ENCODE peak calls at places on chromosome 20, in six cellular contexts. G is neural progenitor cell; C is tibial artery; N is breast epithelium; E is CD8-positive, alpha-beta T cell; Q is cardiac muscle cell. B is an unnamed sample. For H3K36me3 and H3K4me1, the result is how much of the 10 kb centered on the place peaks cover.

GRCh38 chr20:45919536-45919933 is 7.6 kb upstream of the PLTP start:
- DNase-seq in G (no peak), C (peak), N (peak), E (no peak), Q (peak), B (peak)

GRCh38 chr20:44496976-44497375 is 21.3 kb downstream of the TTPAL start:
- DNase-seq in G (peak), C (no peak), N (no peak), E (no peak), Q (no peak), B (no peak)

GRCh38 chr20:60970601-60971000 is 281.5 kb upstream of the CDH4 start:
- DNase-seq in G (no peak), C (no peak), N (no peak), E (no peak), Q (no peak), B (no peak)

GRCh38 chr20:24160563-24161355 is 172.2 kb upstream of the GGTLC1 start:
- DNase-seq in G (peak), C (peak), N (no peak), E (no peak), Q (peak), B (peak)

GRCh38 chr20:41249371-41249770 is 68.2 kb downstream of the ZHX3 start:
- DNase-seq in G (peak), C (peak), N (no peak), E (no peak), Q (peak), B (peak)

GRCh38 chr20:23884771-23885162 is 5.2 kb upstream of the CST5 start:
- DNase-seq in G (no peak), C (no peak), N (no peak), E (no peak), Q (no peak), B (no peak)

GRCh38 chr20:24066075-24066700 is 77.6 kb upstream of the GGTLC1 start:
- DNase-seq in G (no peak), C (no peak), N (no peak), E (peak), Q (no peak), B (no peak)

GRCh38 chr20:52082612-52083011 is 109.0 kb downstream of the ZFP64 start:
- DNase-seq in G (no peak), C (no peak), N (no peak), E (no peak), Q (no peak), B (no peak)

GRCh38 chr20:16351415-16351814 is 221.8 kb downstream of the KIF16B start:
- DNase-seq in G (no peak), C (no peak), N (no peak), E (no peak), Q (no peak), B (no peak)

GRCh38 chr20:38609828-38610227 is 8.2 kb downstream of the ARHGAP40 start:
- DNase-seq in G (peak), C (no peak), N (no peak), E (no peak), Q (no peak), B (no peak)

GRCh38 chr20:24981282-24981681 is 11.3 kb downstream of the APMAP start:
- DNase-seq in G (no peak), C (no peak), N (no peak), E (no peak), Q (no peak), B (no peak)

GRCh38 chr20:4602297-4602631 is 119.4 kb upstream of the PRND start:
- DNase-seq in G (no peak), C (no peak), N (no peak), E (no peak), Q (no peak), B (no peak)

GRCh38 chr20:41616228-41616627 is 1.9 kb downstream of the CHD6 start:
- DNase-seq in G (no peak), C (no peak), N (no peak), E (no peak), Q (peak), B (no peak)

GRCh38 chr20:46458891-46459750 is 52.7 kb upstream of the ELMO2 start:
- DNase-seq in G (peak), C (no peak), N (peak), E (no peak), Q (peak), B (peak)

DNA sequence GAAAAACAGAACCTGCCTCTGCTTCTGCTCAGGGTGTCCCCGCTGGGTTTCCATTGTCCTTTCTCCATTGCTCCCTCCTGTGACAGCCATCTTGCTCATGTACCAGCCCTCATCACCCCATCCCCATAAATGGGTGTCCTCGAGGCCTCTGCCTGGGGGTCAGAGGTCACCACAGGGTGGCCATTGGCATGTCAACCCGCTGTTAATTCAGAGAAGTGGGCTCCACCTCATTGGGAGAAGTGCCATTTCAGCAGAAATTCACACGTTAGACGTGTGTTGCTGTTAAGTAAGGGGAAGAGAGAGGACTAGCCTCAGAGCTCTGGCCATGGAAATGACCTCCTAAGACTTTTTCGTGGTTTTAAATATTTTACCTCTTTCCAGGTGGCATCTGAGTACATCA is 71.9 kb downstream of the PTPN1 start:
- DNase-seq in G (no peak), C (no peak), N (no peak), E (no peak), Q (no peak), B (peak)
- H3K36me3 ChIP-seq in G (under half), C (half or more), N (under half), E (half or more), Q (under half), B (under half)

GRCh38 chr20:48716541-48716940 is 111.3 kb downstream of the PREX1 start:
- DNase-seq in G (no peak), C (no peak), N (no peak), E (no peak), Q (no peak), B (peak)

GRCh38 chr20:48717095-48717958 is 110.5 kb downstream of the PREX1 start:
- DNase-seq in G (no peak), C (no peak), N (no peak), E (no peak), Q (no peak), B (no peak)

GRCh38 chr20:48714764-48715163 is 113.0 kb downstream of the PREX1 start:
- DNase-seq in G (no peak), C (no peak), N (no peak), E (no peak), Q (no peak), B (no peak)

GRCh38 chr20:48717959-48718223 is 109.9 kb downstream of the PREX1 start:
- DNase-seq in G (no peak), C (no peak), N (no peak), E (no peak), Q (no peak), B (no peak)

GRCh38 chr20:48716086-48716485 is 111.7 kb downstream of the PREX1 start:
- DNase-seq in G (no peak), C (no peak), N (no peak), E (peak), Q (no peak), B (peak)
- H3K27ac ChIP-seq in G (no peak), C (peak), N (no peak), E (peak), Q (no peak), B (no peak)

DNA sequence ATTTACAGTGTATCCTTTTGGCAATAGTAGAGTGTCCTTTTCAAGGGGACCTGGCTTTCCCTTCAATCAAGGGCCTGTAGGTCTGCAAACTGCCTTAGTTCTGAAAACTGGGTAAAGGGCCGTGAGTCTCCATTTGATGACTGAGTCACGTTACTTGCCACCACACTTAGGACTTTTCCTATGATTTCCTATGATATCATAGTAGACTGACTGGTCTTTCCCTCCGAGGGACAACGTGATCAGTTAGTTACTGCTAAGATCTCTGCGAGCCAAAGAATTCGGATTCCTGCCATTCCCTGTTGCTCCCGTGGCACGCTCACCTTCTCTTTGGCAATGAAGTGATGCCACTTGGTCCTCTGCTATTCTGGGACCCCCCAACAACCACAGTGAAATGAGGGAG is 8.4 kb downstream of the ZNF831 start:
- DNase-seq in G (no peak), C (no peak), N (no peak), E (no peak), Q (no peak), B (no peak)
- H3K4me1 ChIP-seq in G (under half), C (under half), N (under half), E (half or more), Q (under half), B (under half)

DNA sequence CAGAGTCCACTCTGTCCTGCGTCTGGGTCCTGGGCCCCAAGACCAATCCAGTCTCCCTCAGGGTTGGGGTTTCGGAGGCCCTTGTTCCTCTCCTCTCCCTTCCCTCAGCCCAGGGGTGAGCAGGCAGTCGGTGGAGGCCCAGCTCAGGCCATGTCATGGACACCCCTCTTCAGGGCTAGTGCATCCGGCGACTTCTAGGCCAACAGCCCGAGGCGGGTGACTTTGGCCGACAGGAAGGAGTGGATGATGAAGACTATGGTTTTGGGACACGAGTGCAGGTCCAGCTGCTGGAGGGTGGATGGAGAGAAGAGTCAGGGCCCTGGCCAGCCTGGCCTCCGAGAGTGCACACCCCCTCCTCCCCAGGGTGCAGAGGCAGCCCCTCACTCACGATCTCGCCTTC is 7.0 kb upstream of the CDK5RAP1 start:
- DNase-seq in G (no peak), C (no peak), N (no peak), E (no peak), Q (no peak), B (no peak)
- H3K36me3 ChIP-seq in G (under half), C (half or more), N (under half), E (under half), Q (half or more), B (under half)

B was measured in aorta.